ENCODE peak calls at places on chromosome 3, in seven cellular contexts. H is K562, Z is breast epithelium, W is hypothalamus, E is T-helper 17 cell, Q is NCI-H1417 treated with DMSO at 0.1 percent for 48 hours, U is psoas muscle. I is an unnamed sample.

GRCh38 chr3:41117398-41117870 is 81.9 kb upstream of the CTNNB1 start:
- DNase-seq in W (peak; percentile 59), Z (peak; percentile 74), U (peak; percentile 83), E (peak; percentile 61), H (peak; percentile 82), Q (no peak), I (peak; percentile 24)

GRCh38 chr3:126941721-126942270 is 41.1 kb upstream of the PLXNA1 start:
- DNase-seq in Q (no peak), E (no peak), Z (no peak), W (no peak), H (no peak), U (no peak), I (no peak)

GRCh38 chr3:128787256-128788253 is 61.6 kb downstream of the RAB7A start:
- DNase-seq in Z (no peak), Q (no peak), U (no peak), E (no peak), W (no peak), H (peak; percentile 35), I (no peak)

GRCh38 chr3:106913111-106913698 is 464.0 kb upstream of the CCDC54 start:
- DNase-seq in Q (no peak), E (no peak), W (no peak), H (no peak), U (no peak), Z (no peak), I (no peak)

GRCh38 chr3:38476157-38476756 is 19.9 kb upstream of the EXOG start:
- DNase-seq in W (no peak), Z (no peak), U (no peak), E (no peak), Q (no peak), H (no peak), I (no peak)

GRCh38 chr3:168839692-168840091 is 744.0 kb upstream of the GOLIM4 start:
- DNase-seq in W (no peak), E (no peak), U (no peak), H (no peak), Q (no peak), Z (no peak), I (no peak)

GRCh38 chr3:143847787-143848631 is at the start of gene SLC9A9:
- DNase-seq in Z (no peak), H (no peak), U (peak; percentile 15), W (peak; percentile 47), E (peak; percentile 19), Q (no peak), I (no peak)

GRCh38 chr3:121757087-121757811 is 7.7 kb upstream of the GOLGB1 start:
- DNase-seq in H (no peak), U (no peak), Z (no peak), W (no peak), E (no peak), Q (no peak), I (no peak)

I was measured in activated B cell treated with CpG ODN at 0.5 μM for 24 hours.